ENCODE peak calls at places on chromosomes 4 and X, in eight cellular contexts. One of them, this sample, is unnamed.

GRCh38 chr4:43224591-43224990 is 332.1 kb downstream of the GRXCR1 start:
- DNase-seq in hypothalamus: no peak
- DNase-seq in RPMI7951: no peak
- DNase-seq in B cell: no peak
- DNase-seq in NCI-H1436: no peak
- DNase-seq in AG10803: no peak
- DNase-seq in Karpas-422: no peak
- DNase-seq in activated CD4-positive, alpha-beta T cell treated with anti-CD3 and anti-CD28 coated beads, Interleukin-2, amount 10 ng/mL, durations not matched to agents 7 days and 5 days: no peak
- DNase-seq in this sample: no peak

GRCh38 chrX:24294619-24295018 is 19.2 kb downstream of the SUPT20HL2 start:
- DNase-seq in hypothalamus: no peak
- DNase-seq in RPMI7951: peak; percentile 20
- DNase-seq in B cell: no peak
- DNase-seq in NCI-H1436: no peak
- DNase-seq in AG10803: no peak
- DNase-seq in Karpas-422: peak; percentile 45
- DNase-seq in activated CD4-positive, alpha-beta T cell treated with anti-CD3 and anti-CD28 coated beads, Interleukin-2, amount 10 ng/mL, durations not matched to agents 7 days and 5 days: peak; percentile 49
- DNase-seq in this sample: peak; percentile 46

GRCh38 chr4:183797445-183798248 is 107.5 kb upstream of the STOX2 start:
- DNase-seq in hypothalamus: no peak
- DNase-seq in RPMI7951: peak; percentile 1
- DNase-seq in B cell: no peak
- DNase-seq in NCI-H1436: no peak
- DNase-seq in AG10803: peak; percentile 6
- DNase-seq in Karpas-422: no peak
- DNase-seq in activated CD4-positive, alpha-beta T cell treated with anti-CD3 and anti-CD28 coated beads, Interleukin-2, amount 10 ng/mL, durations not matched to agents 7 days and 5 days: no peak
- DNase-seq in this sample: no peak

GRCh38 chrX:124725467-124725866 is 379.1 kb downstream of the SH2D1A start:
- DNase-seq in hypothalamus: no peak
- DNase-seq in RPMI7951: no peak
- DNase-seq in B cell: no peak
- DNase-seq in NCI-H1436: no peak
- DNase-seq in AG10803: no peak
- DNase-seq in Karpas-422: no peak
- DNase-seq in activated CD4-positive, alpha-beta T cell treated with anti-CD3 and anti-CD28 coated beads, Interleukin-2, amount 10 ng/mL, durations not matched to agents 7 days and 5 days: no peak
- DNase-seq in this sample: no peak

GRCh38 chr4:125043453-125043852 is 271.3 kb upstream of the FAT4 start:
- DNase-seq in hypothalamus: no peak
- DNase-seq in RPMI7951: no peak
- DNase-seq in B cell: no peak
- DNase-seq in NCI-H1436: no peak
- DNase-seq in AG10803: peak; percentile 2
- DNase-seq in Karpas-422: no peak
- DNase-seq in activated CD4-positive, alpha-beta T cell treated with anti-CD3 and anti-CD28 coated beads, Interleukin-2, amount 10 ng/mL, durations not matched to agents 7 days and 5 days: no peak
- DNase-seq in this sample: no peak

GRCh38 chrX:147376601-147377387 is 534.9 kb upstream of the FMR1 start:
- DNase-seq in hypothalamus: no peak
- DNase-seq in RPMI7951: no peak
- DNase-seq in B cell: no peak
- DNase-seq in NCI-H1436: peak; percentile 96
- DNase-seq in AG10803: no peak
- DNase-seq in Karpas-422: no peak
- DNase-seq in activated CD4-positive, alpha-beta T cell treated with anti-CD3 and anti-CD28 coated beads, Interleukin-2, amount 10 ng/mL, durations not matched to agents 7 days and 5 days: no peak
- DNase-seq in this sample: peak; percentile 66

GRCh38 chrX:51144828-51145442 is 187.7 kb upstream of the NUDT10 start:
- DNase-seq in hypothalamus: no peak
- DNase-seq in RPMI7951: peak; percentile 8
- DNase-seq in B cell: peak; percentile 34
- DNase-seq in NCI-H1436: peak; percentile 5
- DNase-seq in AG10803: peak; percentile 15
- DNase-seq in Karpas-422: peak; percentile 84
- DNase-seq in activated CD4-positive, alpha-beta T cell treated with anti-CD3 and anti-CD28 coated beads, Interleukin-2, amount 10 ng/mL, durations not matched to agents 7 days and 5 days: peak; percentile 44
- DNase-seq in this sample: peak; percentile 35

GRCh38 chr4:174324246-174324645 is 40.5 kb downstream of the CEP44 start:
- DNase-seq in hypothalamus: no peak
- DNase-seq in RPMI7951: no peak
- DNase-seq in B cell: no peak
- DNase-seq in NCI-H1436: no peak
- DNase-seq in AG10803: peak; percentile 40
- DNase-seq in Karpas-422: no peak
- DNase-seq in activated CD4-positive, alpha-beta T cell treated with anti-CD3 and anti-CD28 coated beads, Interleukin-2, amount 10 ng/mL, durations not matched to agents 7 days and 5 days: no peak
- DNase-seq in this sample: no peak

GRCh38 chrX:71053217-71053621 is 14.9 kb downstream of the SNX12 start:
- DNase-seq in hypothalamus: no peak
- DNase-seq in RPMI7951: peak; percentile 81
- DNase-seq in B cell: peak; percentile 43
- DNase-seq in NCI-H1436: no peak
- DNase-seq in AG10803: no peak
- DNase-seq in Karpas-422: no peak
- DNase-seq in activated CD4-positive, alpha-beta T cell treated with anti-CD3 and anti-CD28 coated beads, Interleukin-2, amount 10 ng/mL, durations not matched to agents 7 days and 5 days: peak; percentile 22
- DNase-seq in this sample: no peak

GRCh38 chr4:6280365-6280996 is 10.8 kb downstream of the WFS1 start:
- DNase-seq in hypothalamus: no peak
- DNase-seq in RPMI7951: no peak
- DNase-seq in B cell: no peak
- DNase-seq in NCI-H1436: no peak
- DNase-seq in AG10803: no peak
- DNase-seq in Karpas-422: no peak
- DNase-seq in activated CD4-positive, alpha-beta T cell treated with anti-CD3 and anti-CD28 coated beads, Interleukin-2, amount 10 ng/mL, durations not matched to agents 7 days and 5 days: no peak
- DNase-seq in this sample: no peak

GRCh38 chrX:154431321-154431720 is 2.8 kb downstream of the ATP6AP1 start:
- DNase-seq in hypothalamus: no peak
- DNase-seq in RPMI7951: no peak
- DNase-seq in B cell: no peak
- DNase-seq in NCI-H1436: no peak
- DNase-seq in AG10803: no peak
- DNase-seq in Karpas-422: no peak
- DNase-seq in activated CD4-positive, alpha-beta T cell treated with anti-CD3 and anti-CD28 coated beads, Interleukin-2, amount 10 ng/mL, durations not matched to agents 7 days and 5 days: no peak
- DNase-seq in this sample: no peak

GRCh38 chr4:184848510-184848909 is 22.7 kb upstream of the ACSL1 start:
- DNase-seq in hypothalamus: no peak
- DNase-seq in RPMI7951: no peak
- DNase-seq in B cell: no peak
- DNase-seq in NCI-H1436: no peak
- DNase-seq in AG10803: no peak
- DNase-seq in Karpas-422: no peak
- DNase-seq in activated CD4-positive, alpha-beta T cell treated with anti-CD3 and anti-CD28 coated beads, Interleukin-2, amount 10 ng/mL, durations not matched to agents 7 days and 5 days: no peak
- DNase-seq in this sample: no peak

GRCh38 chr4:119170195-119170594 is 34.6 kb downstream of the MYOZ2 start:
- DNase-seq in hypothalamus: no peak
- DNase-seq in RPMI7951: no peak
- DNase-seq in B cell: no peak
- DNase-seq in NCI-H1436: no peak
- DNase-seq in AG10803: no peak
- DNase-seq in Karpas-422: no peak
- DNase-seq in activated CD4-positive, alpha-beta T cell treated with anti-CD3 and anti-CD28 coated beads, Interleukin-2, amount 10 ng/mL, durations not matched to agents 7 days and 5 days: no peak
- DNase-seq in this sample: no peak

GRCh38 chr4:77395481-77395880 is 210.1 kb upstream of the CXCL13 start:
- DNase-seq in hypothalamus: no peak
- DNase-seq in RPMI7951: no peak
- DNase-seq in B cell: no peak
- DNase-seq in NCI-H1436: no peak
- DNase-seq in AG10803: no peak
- DNase-seq in Karpas-422: no peak
- DNase-seq in activated CD4-positive, alpha-beta T cell treated with anti-CD3 and anti-CD28 coated beads, Interleukin-2, amount 10 ng/mL, durations not matched to agents 7 days and 5 days: no peak
- DNase-seq in this sample: no peak

GRCh38 chrX:129836827-129837226 is 6.9 kb downstream of the ZDHHC9 start:
- DNase-seq in hypothalamus: no peak
- DNase-seq in RPMI7951: no peak
- DNase-seq in B cell: no peak
- DNase-seq in NCI-H1436: no peak
- DNase-seq in AG10803: no peak
- DNase-seq in Karpas-422: no peak
- DNase-seq in activated CD4-positive, alpha-beta T cell treated with anti-CD3 and anti-CD28 coated beads, Interleukin-2, amount 10 ng/mL, durations not matched to agents 7 days and 5 days: no peak
- DNase-seq in this sample: no peak

GRCh38 chrX:25105251-25105650 is 89.5 kb upstream of the ARX start:
- DNase-seq in hypothalamus: no peak
- DNase-seq in RPMI7951: no peak
- DNase-seq in B cell: no peak
- DNase-seq in NCI-H1436: no peak
- DNase-seq in AG10803: no peak
- DNase-seq in Karpas-422: no peak
- DNase-seq in activated CD4-positive, alpha-beta T cell treated with anti-CD3 and anti-CD28 coated beads, Interleukin-2, amount 10 ng/mL, durations not matched to agents 7 days and 5 days: no peak
- DNase-seq in this sample: no peak

GRCh38 chrX:47940448-47940847 is 63.3 kb downstream of the ZNF182 start:
- DNase-seq in hypothalamus: no peak
- DNase-seq in RPMI7951: no peak
- DNase-seq in B cell: no peak
- DNase-seq in NCI-H1436: no peak
- DNase-seq in AG10803: no peak
- DNase-seq in Karpas-422: no peak
- DNase-seq in activated CD4-positive, alpha-beta T cell treated with anti-CD3 and anti-CD28 coated beads, Interleukin-2, amount 10 ng/mL, durations not matched to agents 7 days and 5 days: no peak
- DNase-seq in this sample: no peak

GRCh38 chr4:40099010-40099409 is 42.4 kb downstream of the N4BP2 start:
- DNase-seq in hypothalamus: no peak
- DNase-seq in RPMI7951: no peak
- DNase-seq in B cell: no peak
- DNase-seq in NCI-H1436: no peak
- DNase-seq in AG10803: no peak
- DNase-seq in Karpas-422: no peak
- DNase-seq in activated CD4-positive, alpha-beta T cell treated with anti-CD3 and anti-CD28 coated beads, Interleukin-2, amount 10 ng/mL, durations not matched to agents 7 days and 5 days: no peak
- DNase-seq in this sample: no peak

GRCh38 chrX:17376381-17377046 is 1.5 kb downstream of the NHS start:
- DNase-seq in hypothalamus: no peak
- DNase-seq in RPMI7951: no peak
- DNase-seq in B cell: peak; percentile 25
- DNase-seq in NCI-H1436: no peak
- DNase-seq in AG10803: no peak
- DNase-seq in Karpas-422: no peak
- DNase-seq in activated CD4-positive, alpha-beta T cell treated with anti-CD3 and anti-CD28 coated beads, Interleukin-2, amount 10 ng/mL, durations not matched to agents 7 days and 5 days: no peak
- DNase-seq in this sample: no peak

GRCh38 chr4:87566276-87566675 is 37.1 kb upstream of the SPARCL1 start:
- DNase-seq in hypothalamus: no peak
- DNase-seq in RPMI7951: no peak
- DNase-seq in B cell: no peak
- DNase-seq in NCI-H1436: no peak
- DNase-seq in AG10803: no peak
- DNase-seq in Karpas-422: no peak
- DNase-seq in activated CD4-positive, alpha-beta T cell treated with anti-CD3 and anti-CD28 coated beads, Interleukin-2, amount 10 ng/mL, durations not matched to agents 7 days and 5 days: no peak
- DNase-seq in this sample: no peak

GRCh38 chr4:548976-549375 is 27.1 kb downstream of the TMEM271 start:
- DNase-seq in hypothalamus: no peak
- DNase-seq in RPMI7951: no peak
- DNase-seq in B cell: no peak
- DNase-seq in NCI-H1436: no peak
- DNase-seq in AG10803: no peak
- DNase-seq in Karpas-422: no peak
- DNase-seq in activated CD4-positive, alpha-beta T cell treated with anti-CD3 and anti-CD28 coated beads, Interleukin-2, amount 10 ng/mL, durations not matched to agents 7 days and 5 days: no peak
- DNase-seq in this sample: no peak

GRCh38 chrX:100417671-100418070 is 7.6 kb upstream of the PCDH19 start:
- DNase-seq in hypothalamus: no peak
- DNase-seq in RPMI7951: no peak
- DNase-seq in B cell: no peak
- DNase-seq in NCI-H1436: no peak
- DNase-seq in AG10803: no peak
- DNase-seq in Karpas-422: no peak
- DNase-seq in activated CD4-positive, alpha-beta T cell treated with anti-CD3 and anti-CD28 coated beads, Interleukin-2, amount 10 ng/mL, durations not matched to agents 7 days and 5 days: no peak
- DNase-seq in this sample: no peak

GRCh38 chr4:109989044-109989443 is 76.4 kb downstream of the EGF start:
- DNase-seq in hypothalamus: no peak
- DNase-seq in RPMI7951: peak; percentile 4
- DNase-seq in B cell: no peak
- DNase-seq in NCI-H1436: no peak
- DNase-seq in AG10803: no peak
- DNase-seq in Karpas-422: no peak
- DNase-seq in activated CD4-positive, alpha-beta T cell treated with anti-CD3 and anti-CD28 coated beads, Interleukin-2, amount 10 ng/mL, durations not matched to agents 7 days and 5 days: no peak
- DNase-seq in this sample: no peak